ENCODE peak calls at places on chromosome 4, in ten cellular contexts. P, I, V, A, L, C, S, Y, W and N are unnamed samples. For H3K9me3, the result is how much of the 10 kb centered on the place peaks cover.

GRCh38 chr4:62484357-62484756 is 1284.2 kb downstream of the ADGRL3 start:
- DNase-seq in P (no peak), I (no peak), V (no peak), A (peak), L (no peak), C (no peak), S (no peak), Y (no peak), W (no peak), N (no peak)

GRCh38 chr4:94802091-94802490 is 44.3 kb downstream of the BMPR1B start:
- DNase-seq in P (peak), I (no peak), V (no peak), A (no peak), L (no peak), C (no peak), S (no peak), Y (no peak), W (no peak), N (no peak)

GRCh38 chr4:133147922-133148689 is 988 bp upstream of the PCDH10 start:
- DNase-seq in P (no peak), I (peak), V (peak), A (no peak), L (no peak), C (no peak), S (no peak), Y (peak), W (no peak), N (no peak)

GRCh38 chr4:177118596-177118995 is 191.1 kb upstream of the NEIL3 start:
- DNase-seq in P (peak), I (no peak), V (peak), A (no peak), L (peak), C (no peak), S (peak), Y (peak), W (no peak), N (no peak)

GRCh38 chr4:40924096-40924792 is 174.5 kb downstream of the NSUN7 start:
- DNase-seq in P (peak), I (peak), V (peak), A (peak), L (peak), C (no peak), S (no peak), Y (peak), W (peak), N (no peak)

GRCh38 chr4:96916731-96917130 is 1076.8 kb downstream of the PDHA2 start:
- DNase-seq in P (no peak), I (no peak), V (no peak), A (no peak), L (no peak), C (no peak), S (no peak), Y (no peak), W (no peak), N (no peak)

GRCh38 chr4:157045507-157046127 is 30.3 kb upstream of the GLRB start:
- DNase-seq in P (peak), I (no peak), V (peak), A (peak), L (peak), C (no peak), S (peak), Y (peak), W (no peak), N (peak)

GRCh38 chr4:128371004-128371777 is 83.6 kb upstream of the PGRMC2 start:
- DNase-seq in P (no peak), I (no peak), V (peak), A (no peak), L (no peak), C (no peak), S (no peak), Y (no peak), W (no peak), N (no peak)

GRCh38 chr4:41625531-41625930 is 87.6 kb downstream of the LIMCH1 start:
- DNase-seq in P (no peak), I (no peak), V (no peak), A (no peak), L (no peak), C (no peak), S (no peak), Y (no peak), W (no peak), N (no peak)

GRCh38 chr4:78214078-78214477 is 157.0 kb downstream of the FRAS1 start:
- DNase-seq in P (no peak), I (no peak), V (no peak), A (no peak), L (no peak), C (no peak), S (no peak), Y (no peak), W (no peak), N (no peak)

GRCh38 chr4:74540193-74540592 is 95.3 kb downstream of the AREG start:
- DNase-seq in P (no peak), I (no peak), V (peak), A (no peak), L (no peak), C (no peak), S (no peak), Y (no peak), W (no peak), N (no peak)

GRCh38 chr4:100093091-100093866 is 97.0 kb downstream of the DDIT4L start:
- DNase-seq in P (peak), I (peak), V (peak), A (peak), L (peak), C (peak), S (peak), Y (peak), W (peak), N (peak)

GRCh38 chr4:48017108-48017527 is 546 bp downstream of the NIPAL1 start:
- DNase-seq in P (peak), I (peak), V (peak), A (peak), L (peak), C (no peak), S (no peak), Y (peak), W (peak), N (peak)

GRCh38 chr4:82739292-82740190 is 59.1 kb downstream of the SCD5 start:
- DNase-seq in P (peak), I (peak), V (peak), A (peak), L (peak), C (peak), S (no peak), Y (peak), W (no peak), N (peak)

GRCh38 chr4:5884804-5885203 is 8.1 kb downstream of the CRMP1 start:
- DNase-seq in P (no peak), I (no peak), V (no peak), A (no peak), L (no peak), C (no peak), S (no peak), Y (no peak), W (no peak), N (no peak)

GRCh38 chr4:104425003-104425402 is 69.7 kb downstream of the CXXC4 start:
- DNase-seq in P (no peak), I (no peak), V (no peak), A (no peak), L (no peak), C (no peak), S (no peak), Y (peak), W (no peak), N (no peak)

GRCh38 chr4:74501579-74501978 is 56.6 kb downstream of the AREG start:
- DNase-seq in P (no peak), I (no peak), V (peak), A (no peak), L (no peak), C (no peak), S (no peak), Y (no peak), W (no peak), N (no peak)

GRCh38 chr4:2750719-2751605 is 5.2 kb downstream of the TNIP2 start:
- DNase-seq in P (no peak), I (peak), V (no peak), A (peak), L (no peak), C (no peak), S (no peak), Y (peak), W (no peak), N (no peak)

GRCh38 chr4:123346330-123346940 is 50.2 kb upstream of the SPRY1 start:
- DNase-seq in P (no peak), I (no peak), V (no peak), A (no peak), L (no peak), C (no peak), S (no peak), Y (no peak), W (no peak), N (no peak)

GRCh38 chr4:106986486-106986885 is 49.6 kb downstream of the DKK2 start:
- DNase-seq in P (no peak), I (no peak), V (no peak), A (no peak), L (no peak), C (no peak), S (no peak), Y (no peak), W (no peak), N (no peak)

GRCh38 chr4:68360570-68360969 is 10.7 kb upstream of the YTHDC1 start:
- DNase-seq in P (no peak), I (no peak), V (no peak), A (no peak), L (no peak), C (no peak), S (no peak), Y (no peak), W (no peak), N (no peak)

GRCh38 chr4:184815046-184815877 is 10.5 kb downstream of the ACSL1 start:
- DNase-seq in P (peak), I (peak), V (peak), A (peak), L (peak), C (no peak), S (peak), Y (peak), W (peak), N (peak)

GRCh38 chr4:124890522-124890921 is 178.0 kb upstream of the ANKRD50 start:
- DNase-seq in P (no peak), I (no peak), V (peak), A (no peak), L (no peak), C (no peak), S (no peak), Y (no peak), W (no peak), N (no peak)

GRCh38 chr4:27267435-27268355 is 407.1 kb downstream of the STIM2 start:
- DNase-seq in P (no peak), I (no peak), V (no peak), A (no peak), L (no peak), C (no peak), S (no peak), Y (no peak), W (no peak), N (no peak)

GRCh38 chr4:88971536-88971935 is 85.4 kb downstream of the FAM13A start:
- DNase-seq in P (no peak), I (no peak), V (no peak), A (no peak), L (no peak), C (no peak), S (no peak), Y (no peak), W (no peak), N (no peak)

GRCh38 chr4:8218371-8219050 is 19.4 kb downstream of the SH3TC1 start:
- DNase-seq in P (no peak), I (no peak), V (no peak), A (no peak), L (no peak), C (no peak), S (no peak), Y (no peak), W (no peak), N (no peak)

GRCh38 chr4:38091636-38092035 is 131.4 kb downstream of the PTTG2 start:
- DNase-seq in P (no peak), I (no peak), V (peak), A (no peak), L (no peak), C (no peak), S (no peak), Y (no peak), W (no peak), N (peak)

GRCh38 chr4:184189966-184190365 is 27.7 kb downstream of the ENPP6 start:
- DNase-seq in P (no peak), I (no peak), V (no peak), A (no peak), L (no peak), C (no peak), S (no peak), Y (no peak), W (no peak), N (no peak)

GRCh38 chr4:183097251-183098079 is 1.6 kb upstream of the WWC2 start:
- DNase-seq in P (peak), I (peak), V (no peak), A (peak), L (no peak), C (no peak), S (peak), Y (no peak), W (no peak), N (no peak)

GRCh38 chr4:110616162-110617062 is 6.5 kb downstream of the PITX2 start:
- DNase-seq in P (no peak), I (no peak), V (no peak), A (no peak), L (no peak), C (no peak), S (no peak), Y (no peak), W (no peak), N (no peak)
- H3K9me3 ChIP-seq in P (under half), I (under half), V (under half), A (under half), L (under half), C (under half), S (under half), Y (under half), W (under half), N (under half)

GRCh38 chr4:1299301-1299860 is 9.7 kb downstream of the MAEA start:
- DNase-seq in P (no peak), I (peak), V (no peak), A (no peak), L (no peak), C (no peak), S (no peak), Y (no peak), W (no peak), N (no peak)
- TF ChIP-seq POLR2A in P (no peak), I (no peak), V (no peak), A (no peak), L (no peak), C (no peak), S (no peak), Y (no peak), W (no peak), N (no peak)

GRCh38 chr4:12723849-12724447 is 760.2 kb downstream of the RAB28 start:
- DNase-seq in P (no peak), I (no peak), V (no peak), A (no peak), L (no peak), C (no peak), S (no peak), Y (peak), W (no peak), N (no peak)
- H3K4me3 ChIP-seq in P (no peak), I (no peak), V (no peak), A (no peak), L (no peak), C (no peak), S (no peak), Y (no peak), W (no peak), N (no peak)

GRCh38 chr4:11543710-11544109 is 115.0 kb upstream of the HS3ST1 start:
- DNase-seq in P (no peak), I (no peak), V (peak), A (no peak), L (no peak), C (no peak), S (no peak), Y (no peak), W (no peak), N (no peak)
- H3K9me3 ChIP-seq in P (under half), I (under half), V (under half), A (under half), L (under half), C (under half), S (under half), Y (under half), W (under half), N (under half)

GRCh38 chr4:764405-765169 is 59.0 kb downstream of the PCGF3 start:
- DNase-seq in P (no peak), I (no peak), V (no peak), A (no peak), L (no peak), C (no peak), S (no peak), Y (no peak), W (no peak), N (no peak)
- TF ChIP-seq POLR2A in P (no peak), I (no peak), V (no peak), A (no peak), L (no peak), C (no peak), S (no peak), Y (no peak), W (no peak), N (no peak)

GRCh38 chr4:137390141-137390540 is 142.2 kb downstream of the PCDH18 start:
- DNase-seq in P (no peak), I (no peak), V (peak), A (no peak), L (no peak), C (no peak), S (no peak), Y (no peak), W (no peak), N (no peak)
- H3K4me3 ChIP-seq in P (no peak), I (no peak), V (no peak), A (no peak), L (no peak), C (no peak), S (no peak), Y (no peak), W (no peak), N (no peak)

GRCh38 chr4:149521611-149522010 is 294.0 kb downstream of the IQCM start:
- DNase-seq in P (no peak), I (no peak), V (no peak), A (peak), L (peak), C (no peak), S (no peak), Y (no peak), W (no peak), N (no peak)

GRCh38 chr4:149518471-149518870 is 297.2 kb downstream of the IQCM start:
- DNase-seq in P (no peak), I (no peak), V (no peak), A (no peak), L (no peak), C (no peak), S (no peak), Y (no peak), W (no peak), N (no peak)

GRCh38 chr4:149522031-149522430 is 293.6 kb downstream of the IQCM start:
- DNase-seq in P (no peak), I (no peak), V (no peak), A (no peak), L (no peak), C (no peak), S (no peak), Y (no peak), W (no peak), N (no peak)

GRCh38 chr4:149523039-149523438 is 292.6 kb downstream of the IQCM start:
- DNase-seq in P (no peak), I (no peak), V (no peak), A (no peak), L (no peak), C (no peak), S (no peak), Y (no peak), W (no peak), N (no peak)
- H3K9me3 ChIP-seq in P (under half), I (under half), V (under half), A (under half), L (under half), C (under half), S (under half), Y (under half), W (under half), N (under half)

DNA sequence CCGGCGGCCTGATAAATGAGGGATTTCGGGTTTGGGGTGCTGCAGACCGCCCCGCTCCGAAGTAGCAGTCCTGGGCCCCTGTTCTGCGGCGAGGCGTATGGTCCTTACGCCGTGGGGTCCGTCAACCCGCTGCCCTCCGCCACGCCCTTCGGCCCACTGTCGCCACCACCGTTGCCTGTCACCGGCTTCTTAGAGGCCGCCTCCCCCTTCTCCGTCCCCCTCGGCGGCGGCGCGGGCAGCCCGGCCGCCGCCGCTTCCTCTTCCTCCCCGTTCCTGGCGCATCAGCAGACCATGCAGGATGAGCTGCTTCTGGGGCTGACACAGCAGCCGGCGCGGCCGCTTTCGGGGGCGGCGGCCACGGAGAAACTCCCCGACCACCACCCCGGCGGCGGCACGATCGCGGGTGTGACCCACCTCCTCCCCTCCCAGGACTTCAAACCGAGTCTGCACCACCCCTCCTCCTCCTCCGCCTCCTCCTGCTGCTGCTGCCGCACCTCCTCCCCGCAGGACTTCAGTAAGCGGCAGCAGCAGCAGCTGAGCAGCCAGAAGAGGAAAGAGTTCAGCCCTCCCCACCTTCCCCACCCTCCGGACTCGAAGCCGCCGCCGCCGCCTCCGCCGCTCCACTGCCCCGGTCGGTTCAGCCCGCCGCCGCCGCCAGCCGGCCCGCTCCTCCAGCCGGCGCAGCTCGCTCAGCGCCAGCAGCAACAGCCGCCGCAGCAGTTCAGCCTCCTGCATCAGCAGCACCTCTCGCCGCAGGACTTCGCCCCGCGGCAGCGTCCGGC is 569 bp downstream of the CPEB2 start:
- DNase-seq in P (peak), I (peak), V (peak), A (peak), L (peak), C (no peak), S (peak), Y (peak), W (peak), N (peak)
- TF ChIP-seq POLR2A in P (peak), I (peak), V (peak), A (peak), L (peak), C (no peak), S (no peak), Y (no peak), W (no peak), N (peak)

GRCh38 chr4:76800902-76801301 is 97.0 kb downstream of the SOWAHB start:
- DNase-seq in P (no peak), I (no peak), V (no peak), A (no peak), L (no peak), C (no peak), S (no peak), Y (no peak), W (no peak), N (no peak)

GRCh38 chr4:76801621-76802545 is 96.1 kb downstream of the SOWAHB start:
- DNase-seq in P (no peak), I (peak), V (no peak), A (no peak), L (no peak), C (no peak), S (peak), Y (peak), W (no peak), N (no peak)

GRCh38 chr4:76803522-76803921 is 94.4 kb downstream of the SOWAHB start:
- DNase-seq in P (peak), I (no peak), V (peak), A (no peak), L (peak), C (no peak), S (no peak), Y (no peak), W (peak), N (no peak)

GRCh38 chr4:76804060-76804459 is 93.9 kb downstream of the SOWAHB start:
- DNase-seq in P (no peak), I (no peak), V (no peak), A (no peak), L (no peak), C (no peak), S (no peak), Y (no peak), W (no peak), N (no peak)

DNA sequence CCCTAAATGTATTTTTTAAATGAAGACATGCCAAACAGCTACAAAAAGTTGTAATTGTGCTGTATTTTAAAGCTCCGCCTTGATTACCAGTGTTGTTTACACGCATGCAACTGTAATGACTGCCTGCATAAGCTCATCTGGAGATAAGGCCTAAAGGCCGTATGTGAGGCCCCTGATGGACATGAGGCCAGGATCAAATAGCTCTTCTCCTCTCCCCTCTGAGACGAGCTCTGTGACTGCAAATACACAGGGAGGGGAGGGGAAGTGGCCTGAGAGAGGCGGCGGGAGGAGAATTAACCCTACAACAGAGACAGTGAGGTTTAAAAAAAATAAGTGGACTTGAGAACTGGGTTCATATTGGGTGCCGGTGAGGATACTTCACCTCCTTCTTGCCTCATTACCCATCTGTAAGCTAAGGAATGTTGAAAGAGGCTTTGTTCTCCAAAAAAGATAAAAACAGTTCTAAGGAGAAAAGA is 95.4 kb downstream of the SOWAHB start:
- DNase-seq in P (no peak), I (no peak), V (peak), A (no peak), L (no peak), C (no peak), S (no peak), Y (no peak), W (no peak), N (no peak)
- H3K4me3 ChIP-seq in P (peak), I (no peak), V (no peak), A (no peak), L (no peak), C (no peak), S (no peak), Y (peak), W (no peak), N (no peak)